ENCODE peak calls at places on chromosome 9, in eight cellular contexts. X is bronchial epithelial cell, B is AG08395, C is NCI-H1417, L is transverse colon, M is HCT116, Y is AG04449, N is adrenal gland. U is an unnamed sample.

GRCh38 chr9:128276574-128277270 is 646 bp downstream of the SWI5 start:
- DNase-seq in X (peak), B (peak), C (no peak), L (no peak), M (no peak), Y (no peak), N (peak), U (peak)

GRCh38 chr9:109816490-109816889 is 36.5 kb downstream of the PALM2AKAP2 start:
- DNase-seq in X (peak), B (peak), C (no peak), L (no peak), M (peak), Y (peak), N (peak), U (no peak)

GRCh38 chr9:130030821-130031481 is 12.0 kb downstream of the FNBP1 start:
- DNase-seq in X (no peak), B (no peak), C (no peak), L (no peak), M (no peak), Y (no peak), N (no peak), U (no peak)

GRCh38 chr9:128637656-128638055 is 19.0 kb downstream of the DYNC2I2 start:
- DNase-seq in X (no peak), B (no peak), C (no peak), L (no peak), M (no peak), Y (no peak), N (no peak), U (no peak)

GRCh38 chr9:80076105-80076504 is 504.3 kb downstream of the TLE4 start:
- DNase-seq in X (no peak), B (no peak), C (no peak), L (no peak), M (no peak), Y (no peak), N (no peak), U (no peak)

GRCh38 chr9:3290231-3290840 is 235.5 kb downstream of the RFX3 start:
- DNase-seq in X (no peak), B (no peak), C (no peak), L (no peak), M (no peak), Y (no peak), N (no peak), U (no peak)

GRCh38 chr9:82797539-82797938 is 265.4 kb downstream of the RASEF start:
- DNase-seq in X (no peak), B (no peak), C (peak), L (peak), M (no peak), Y (no peak), N (peak), U (no peak)

GRCh38 chr9:126228779-126229444 is 97.7 kb upstream of the MVB12B start:
- DNase-seq in X (peak), B (peak), C (peak), L (peak), M (peak), Y (no peak), N (peak), U (peak)

GRCh38 chr9:2132484-2133082 is 117.4 kb downstream of the SMARCA2 start:
- DNase-seq in X (peak), B (peak), C (peak), L (no peak), M (peak), Y (no peak), N (no peak), U (no peak)

GRCh38 chr9:109745335-109746283 is 34.4 kb upstream of the PALM2AKAP2 start:
- DNase-seq in X (peak), B (peak), C (peak), L (peak), M (no peak), Y (no peak), N (no peak), U (peak)

GRCh38 chr9:27572566-27572917 is 739 bp downstream of the C9orf72 start:
- DNase-seq in X (peak), B (peak), C (peak), L (peak), M (no peak), Y (no peak), N (peak), U (no peak)

GRCh38 chr9:120654278-120654677 is 60.0 kb downstream of the MEGF9 start:
- DNase-seq in X (peak), B (no peak), C (no peak), L (no peak), M (no peak), Y (no peak), N (no peak), U (no peak)

GRCh38 chr9:91714874-91715615 is 235.0 kb downstream of the ROR2 start:
- DNase-seq in X (no peak), B (no peak), C (no peak), L (no peak), M (no peak), Y (no peak), N (no peak), U (no peak)

GRCh38 chr9:4035809-4036208 is 264.1 kb downstream of the GLIS3 start:
- DNase-seq in X (no peak), B (no peak), C (no peak), L (no peak), M (no peak), Y (no peak), N (no peak), U (no peak)

GRCh38 chr9:72129271-72130156 is 19.7 kb upstream of the GDA start:
- DNase-seq in X (no peak), B (no peak), C (no peak), L (peak), M (no peak), Y (no peak), N (no peak), U (no peak)

GRCh38 chr9:33146298-33146697 is 20.8 kb downstream of the B4GALT1 start:
- DNase-seq in X (no peak), B (no peak), C (no peak), L (peak), M (no peak), Y (no peak), N (no peak), U (peak)

GRCh38 chr9:115672477-115673316 is 480.9 kb upstream of the PAPPA start:
- DNase-seq in X (peak), B (peak), C (no peak), L (no peak), M (no peak), Y (peak), N (no peak), U (no peak)

GRCh38 chr9:38362912-38363588 is 29.5 kb upstream of the ALDH1B1 start:
- DNase-seq in X (peak), B (peak), C (peak), L (peak), M (peak), Y (no peak), N (peak), U (peak)

GRCh38 chr9:15276328-15276969 is 30.6 kb downstream of the TTC39B start:
- DNase-seq in X (peak), B (no peak), C (peak), L (peak), M (no peak), Y (no peak), N (no peak), U (no peak)

GRCh38 chr9:27528278-27528885 is 1.2 kb downstream of the MOB3B start:
- DNase-seq in X (peak), B (peak), C (no peak), L (peak), M (no peak), Y (no peak), N (peak), U (peak)

GRCh38 chr9:114619205-114619758 is 8.2 kb downstream of the TMEM268 start:
- DNase-seq in X (peak), B (no peak), C (no peak), L (no peak), M (no peak), Y (no peak), N (no peak), U (peak)

GRCh38 chr9:72428329-72428728 is 63.3 kb upstream of the ZFAND5 start:
- DNase-seq in X (no peak), B (peak), C (no peak), L (no peak), M (no peak), Y (peak), N (no peak), U (no peak)

GRCh38 chr9:131048820-131049219 is 39.8 kb downstream of the LAMC3 start:
- DNase-seq in X (no peak), B (no peak), C (no peak), L (no peak), M (no peak), Y (no peak), N (no peak), U (no peak)

GRCh38 chr9:76394896-76395244 is 644 bp upstream of the RFK start:
- DNase-seq in X (no peak), B (peak), C (peak), L (peak), M (peak), Y (no peak), N (peak), U (no peak)